ENCODE peak calls at places on chromosomes 16 and 17, in four cellular contexts. O is IMR-90, E is stomach, F is HCT116. L is an unnamed sample.

GRCh38 chr17:40362696-40363479 is 1.6 kb downstream of the GJD3 start:
- DNase-seq in O (peak), E (peak), F (peak), L (peak)

GRCh38 chr17:28758411-28759121 is 14.8 kb downstream of the TRAF4 start:
- DNase-seq in O (no peak), E (no peak), F (no peak), L (no peak)

GRCh38 chr16:29154676-29155121 is 169.8 kb downstream of the LAT start:
- DNase-seq in O (peak), E (no peak), F (no peak), L (no peak)

GRCh38 chr17:17693253-17693954 is 12.1 kb downstream of the RAI1 start:
- DNase-seq in O (no peak), E (peak), F (no peak), L (no peak)

GRCh38 chr16:89256651-89257254 is 39.2 kb downstream of the ZNF778 start:
- DNase-seq in O (peak), E (peak), F (no peak), L (peak)

GRCh38 chr17:38435795-38436194 is 7.5 kb downstream of the ARHGAP23 start:
- DNase-seq in O (no peak), E (no peak), F (no peak), L (no peak)

GRCh38 chr17:75846701-75847594 is 2.7 kb upstream of the UNC13D start:
- DNase-seq in O (no peak), E (no peak), F (no peak), L (no peak)

GRCh38 chr17:58643147-58643546 is 48.7 kb downstream of the TEX14 start:
- DNase-seq in O (peak), E (no peak), F (no peak), L (no peak)

GRCh38 chr17:50203589-50204345 is 2.3 kb upstream of the COL1A1 start:
- DNase-seq in O (peak), E (no peak), F (no peak), L (no peak)

GRCh38 chr16:3134338-3135119 is at the start of gene ZNF213:
- DNase-seq in O (peak), E (peak), F (peak), L (peak)

GRCh38 chr17:40019140-40019991 is 4.1 kb downstream of the CSF3 start:
- DNase-seq in O (peak), E (no peak), F (no peak), L (no peak)

GRCh38 chr17:70060415-70060814 is 14.6 kb upstream of the KCNJ16 start:
- DNase-seq in O (peak), E (peak), F (no peak), L (no peak)

GRCh38 chr16:12245088-12245922 is 268.8 kb downstream of the SNX29 start:
- DNase-seq in O (no peak), E (no peak), F (no peak), L (no peak)

GRCh38 chr17:41322264-41322902 is 6.9 kb upstream of the KRTAP17-1 start:
- DNase-seq in O (peak), E (no peak), F (peak), L (peak)

GRCh38 chr17:77790143-77790829 is 168.2 kb upstream of the TNRC6C start:
- DNase-seq in O (no peak), E (no peak), F (no peak), L (no peak)

GRCh38 chr16:7421578-7421977 is 88.9 kb downstream of the RBFOX1 start:
- DNase-seq in O (no peak), E (no peak), F (no peak), L (no peak)

GRCh38 chr17:33750943-33751701 is 458.0 kb upstream of the ASIC2 start:
- DNase-seq in O (peak), E (peak), F (peak), L (peak)

GRCh38 chr17:19645608-19646250 is 2.8 kb upstream of the ALDH3A2 start:
- DNase-seq in O (no peak), E (no peak), F (no peak), L (peak)

GRCh38 chr17:57343717-57344116 is 87.4 kb downstream of the MSI2 start:
- DNase-seq in O (no peak), E (no peak), F (no peak), L (no peak)

GRCh38 chr16:68972720-68973119 is 129.4 kb downstream of the TANGO6 start:
- DNase-seq in O (peak), E (no peak), F (no peak), L (peak)

GRCh38 chr17:80374039-80374731 is 40.8 kb upstream of the ENDOV start:
- DNase-seq in O (no peak), E (no peak), F (no peak), L (no peak)

GRCh38 chr17:13194887-13195286 is 177.1 kb upstream of the ELAC2 start:
- DNase-seq in O (no peak), E (no peak), F (no peak), L (no peak)

GRCh38 chr17:46977348-46977747 is 1.7 kb downstream of the RPRML start:
- DNase-seq in O (peak), E (peak), F (no peak), L (peak)

GRCh38 chr17:5584971-5585794 is 874 bp upstream of the NLRP1 start:
- DNase-seq in O (peak), E (no peak), F (no peak), L (no peak)

GRCh38 chr17:31281061-31281460 is 16.0 kb downstream of the OMG start:
- DNase-seq in O (no peak), E (no peak), F (no peak), L (no peak)

GRCh38 chr17:46876926-46877325 is 25.5 kb downstream of the WNT9B start:
- DNase-seq in O (no peak), E (no peak), F (no peak), L (no peak)

GRCh38 chr16:47037746-47038458 is 64.4 kb upstream of the DNAJA2 start:
- DNase-seq in O (peak), E (peak), F (peak), L (peak)

GRCh38 chr17:79923974-79924638 is 84.9 kb upstream of the CBX4 start:
- DNase-seq in O (peak), E (peak), F (peak), L (peak)

GRCh38 chr17:39200957-39201510 is 951 bp downstream of the RPL19 start:
- DNase-seq in O (no peak), E (no peak), F (no peak), L (peak)

GRCh38 chr16:79001156-79001997 is 599.2 kb downstream of the MAF start:
- DNase-seq in O (no peak), E (no peak), F (no peak), L (no peak)

GRCh38 chr17:61423967-61424649 is 24.5 kb downstream of the TBX2 start:
- DNase-seq in O (no peak), E (no peak), F (no peak), L (no peak)

GRCh38 chr17:17663160-17664072 is 17.8 kb upstream of the RAI1 start:
- DNase-seq in O (peak), E (peak), F (peak), L (peak)

GRCh38 chr16:9090101-9090959 is 1.1 kb upstream of the HAPSTR1 start:
- DNase-seq in O (no peak), E (peak), F (no peak), L (no peak)

GRCh38 chr17:27504188-27504995 is 48.1 kb downstream of the KSR1 start:
- DNase-seq in O (no peak), E (no peak), F (no peak), L (no peak)

GRCh38 chr16:11795887-11796226 is 1.2 kb downstream of the ZC3H7A start:
- DNase-seq in O (no peak), E (no peak), F (no peak), L (no peak)

GRCh38 chr17:45857977-45858708 is 13.5 kb downstream of the SPPL2C start:
- DNase-seq in O (peak), E (no peak), F (no peak), L (peak)

GRCh38 chr17:27083408-27084185 is 210.3 kb upstream of the WSB1 start:
- DNase-seq in O (no peak), E (no peak), F (no peak), L (no peak)

GRCh38 chr16:88888778-88889387 is 22.4 kb upstream of the PABPN1L start:
- DNase-seq in O (no peak), E (no peak), F (no peak), L (peak)

DNA sequence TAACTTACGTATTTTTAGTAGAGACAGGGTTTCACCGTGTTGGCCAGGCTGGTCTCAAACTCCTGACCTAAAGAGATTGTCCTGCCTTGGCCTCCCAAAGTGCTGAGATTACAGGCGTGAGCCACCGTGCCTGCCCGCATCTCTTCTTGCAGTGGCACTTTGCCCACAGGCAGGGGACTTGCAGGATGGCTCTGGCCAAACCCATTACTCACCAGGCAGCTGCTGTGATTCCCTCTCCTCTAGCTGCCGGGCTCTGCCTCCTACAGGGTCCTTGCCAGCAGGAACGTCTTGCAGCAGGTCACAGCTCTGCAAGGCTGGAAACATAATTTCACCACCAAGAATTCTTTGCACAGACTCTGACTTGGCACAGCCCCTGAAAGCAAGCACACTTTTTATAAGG is 20.2 kb downstream of the COX4I1 start:
- DNase-seq in O (no peak), E (no peak), F (no peak), L (no peak)
- TF ChIP-seq CTCF in O (no peak), E (no peak), F (no peak), L (no peak)

GRCh38 chr17:48603959-48604769 is 622 bp downstream of the HOXB6 start:
- DNase-seq in O (no peak), E (no peak), F (peak), L (no peak)
- TF ChIP-seq POLR2A in O (no peak), E (no peak), F (peak), L (no peak)

GRCh38 chr17:21249911-21250703 is 3.1 kb downstream of the NATD1 start:
- DNase-seq in O (no peak), E (no peak), F (no peak), L (peak)
- TF ChIP-seq CTCF in O (no peak), E (no peak), F (no peak), L (peak)

GRCh38 chr17:73283841-73284282 is 22.2 kb upstream of the CPSF4L start:
- DNase-seq in O (no peak), E (no peak), F (no peak), L (peak)
- TF ChIP-seq POLR2A in O (no peak), E (no peak), F (no peak), L (no peak)

DNA sequence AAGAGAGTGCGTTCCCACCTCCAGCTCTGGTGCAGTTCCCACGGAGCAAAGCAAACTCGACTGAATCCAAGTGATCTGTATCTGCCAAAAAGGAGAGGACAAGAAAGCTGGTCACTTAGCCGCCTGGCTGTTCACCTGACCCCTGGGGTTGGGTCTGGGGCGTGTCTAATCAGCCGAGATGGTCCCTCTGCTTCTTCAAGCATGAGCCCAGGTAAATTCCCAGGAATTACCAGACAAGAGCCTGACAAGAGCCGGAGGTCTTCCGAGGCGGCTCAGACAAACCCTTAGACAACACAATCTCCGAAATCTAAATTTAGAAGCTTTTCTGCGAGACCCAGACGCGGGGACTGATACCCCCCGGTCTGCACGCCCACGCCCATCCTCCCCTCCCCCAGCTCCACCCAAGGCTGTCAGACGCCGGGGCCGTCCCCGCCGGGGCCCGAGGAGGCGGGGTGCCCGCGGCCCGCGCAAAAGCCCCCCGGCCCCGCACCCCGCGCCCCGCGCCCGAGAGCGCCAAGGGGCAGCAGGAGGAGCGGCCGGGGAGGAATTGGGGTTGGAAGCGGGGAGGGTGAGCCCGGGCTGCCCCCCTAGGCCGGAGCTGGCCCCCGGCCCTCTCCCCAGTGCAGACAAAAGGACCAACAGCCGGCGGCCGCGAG is 661 bp downstream of the ZNF821 start:
- DNase-seq in O (peak), E (no peak), F (no peak), L (peak)
- TF ChIP-seq CTCF in O (peak), E (no peak), F (no peak), L (no peak)

DNA sequence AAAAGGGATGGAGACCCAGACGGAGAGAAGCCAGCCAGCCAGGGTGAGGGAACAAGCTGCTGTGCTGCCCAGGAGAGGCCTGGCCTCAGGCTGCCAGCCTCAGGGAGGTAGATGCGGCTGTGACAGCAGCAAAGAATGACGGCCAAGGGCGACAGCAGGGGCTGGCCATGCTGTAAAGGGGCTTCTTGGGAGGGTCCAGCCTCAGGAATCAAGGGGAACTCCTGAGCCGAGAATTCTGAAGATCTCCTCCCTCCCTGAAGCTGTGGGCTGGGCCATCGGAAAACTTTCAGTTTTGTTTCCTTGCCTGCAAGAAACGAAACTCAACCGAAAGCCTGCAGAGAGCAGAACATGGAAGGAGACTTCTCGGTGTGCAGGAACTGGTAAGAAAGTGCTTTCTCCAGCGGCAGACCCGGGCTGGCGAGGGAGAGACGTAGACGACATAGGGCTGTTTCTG is at the start of gene XAF1:
- DNase-seq in O (peak), E (peak), F (no peak), L (peak)
- TF ChIP-seq POLR2A in O (no peak), E (no peak), F (no peak), L (no peak)

DNA sequence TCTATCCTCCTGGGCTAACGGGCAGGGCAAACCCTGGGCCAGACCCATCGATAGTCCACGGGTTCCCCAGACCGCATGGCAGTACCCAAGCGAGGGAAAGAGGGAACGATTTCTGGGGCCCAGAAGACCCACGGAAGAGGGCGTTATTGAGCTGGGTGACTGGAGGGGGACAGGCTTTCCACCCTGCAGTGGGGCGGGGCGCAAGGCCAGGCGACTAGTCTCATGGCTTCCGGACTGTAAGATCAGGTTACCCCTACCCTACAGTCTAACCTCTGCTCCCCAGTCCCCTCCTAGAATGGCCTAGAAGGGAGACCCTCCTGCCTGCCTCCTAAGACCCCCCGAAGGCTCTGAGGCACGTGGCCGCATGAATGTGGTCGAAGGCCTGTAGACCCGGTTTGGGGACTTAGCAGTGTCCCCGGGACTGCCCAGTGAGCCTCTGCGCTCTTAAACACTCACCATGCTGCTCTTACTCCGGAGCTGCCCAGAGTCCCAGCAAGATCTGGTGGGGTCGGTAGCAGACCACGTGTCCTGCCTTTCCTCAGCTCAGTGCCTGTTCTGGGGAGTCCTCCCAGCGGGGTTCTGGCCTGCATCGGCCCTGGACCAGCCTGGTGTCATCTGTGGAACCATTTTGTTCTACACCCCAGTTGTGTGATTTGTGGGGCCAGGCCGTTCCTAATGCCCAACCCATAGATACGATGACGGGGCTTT is 13.1 kb upstream of the AURKB start:
- DNase-seq in O (peak), E (peak), F (no peak), L (peak)
- TF ChIP-seq CTCF in O (peak), E (no peak), F (no peak), L (peak)

GRCh38 chr16:660459-661183 is 7.3 kb upstream of the RHOT2 start:
- DNase-seq in O (peak), E (peak), F (peak), L (no peak)
- TF ChIP-seq POLR2A in O (no peak), E (no peak), F (no peak), L (no peak)

GRCh38 chr16:59410451-59410850 is 676.3 kb upstream of the GOT2 start:
- DNase-seq in O (no peak), E (no peak), F (no peak), L (no peak)

GRCh38 chr16:59412275-59412841 is 678.2 kb upstream of the GOT2 start:
- DNase-seq in O (peak), E (no peak), F (no peak), L (no peak)
- TF ChIP-seq CTCF in O (peak), E (peak), F (no peak), L (no peak)